ENCODE peak calls at places on chromosome 7, in eight cellular contexts. F is H9; Q is dorsolateral prefrontal cortex; L is spleen; K is CD4-positive, alpha-beta memory T cell; G is CD4-positive, CD25-positive, alpha-beta regulatory T cell; T is K562; Z is GM23248. D is an unnamed sample. For H3K27me3, the result is how much of the 10 kb centered on the place peaks cover.

GRCh38 chr7:24477807-24478655 is 95.2 kb upstream of the PALS2 start:
- DNase-seq in K (no peak), T (peak), Z (peak), Q (no peak), L (no peak), F (peak), G (no peak), D (no peak)

GRCh38 chr7:2381881-2382509 is 21.4 kb upstream of the CHST12 start:
- DNase-seq in G (no peak), F (no peak), K (no peak), L (no peak), Z (no peak), Q (no peak), T (no peak), D (no peak)

GRCh38 chr7:101557978-101558741 is 70.9 kb downstream of the MYL10 start:
- DNase-seq in L (no peak), Q (no peak), G (no peak), F (peak), Z (no peak), T (no peak), K (no peak), D (no peak)

GRCh38 chr7:20834656-20835055 is 48.0 kb upstream of the SP8 start:
- DNase-seq in T (peak), Q (no peak), L (no peak), G (no peak), F (no peak), K (no peak), Z (peak), D (no peak)

GRCh38 chr7:94423865-94424264 is 29.2 kb downstream of the COL1A2 start:
- DNase-seq in T (no peak), Z (peak), K (no peak), F (no peak), L (no peak), Q (no peak), G (no peak), D (no peak)

GRCh38 chr7:90320801-90321494 is at the start of gene FAM237B:
- DNase-seq in Q (no peak), Z (peak), F (peak), T (no peak), G (no peak), L (peak), K (no peak), D (no peak)

GRCh38 chr7:157874870-157875229 is 538.0 kb downstream of the DNAJB6 start:
- DNase-seq in Q (no peak), Z (no peak), F (no peak), T (no peak), G (peak), K (no peak), L (no peak), D (peak)

GRCh38 chr7:31518766-31519165 is 4.9 kb downstream of the ITPRID1 start:
- DNase-seq in F (no peak), G (no peak), K (no peak), Q (no peak), L (no peak), Z (no peak), T (no peak), D (no peak)

GRCh38 chr7:99008921-99009530 is 130.7 kb downstream of the TRRAP start:
- DNase-seq in L (no peak), T (no peak), K (no peak), Z (no peak), G (no peak), F (no peak), Q (no peak), D (no peak)

GRCh38 chr7:37354661-37355131 is 94.0 kb downstream of the ELMO1 start:
- DNase-seq in L (peak), Q (no peak), F (no peak), G (no peak), Z (no peak), K (no peak), T (peak), D (peak)

GRCh38 chr7:121459148-121459547 is 63.0 kb upstream of the FAM3C start:
- DNase-seq in Z (no peak), L (no peak), T (no peak), F (no peak), K (no peak), Q (no peak), G (no peak), D (no peak)

GRCh38 chr7:93014410-93014809 is 103.4 kb downstream of the SAMD9 start:
- DNase-seq in Z (no peak), K (no peak), L (no peak), F (no peak), T (no peak), Q (no peak), G (no peak), D (no peak)

GRCh38 chr7:12594122-12594897 is 23.8 kb downstream of the SCIN start:
- DNase-seq in Q (no peak), Z (peak), T (peak), G (no peak), K (no peak), F (no peak), L (no peak), D (no peak)

GRCh38 chr7:133481676-133482075 is 228.8 kb downstream of the EXOC4 start:
- DNase-seq in T (peak), Z (peak), F (no peak), K (no peak), Q (no peak), G (no peak), L (no peak), D (no peak)

GRCh38 chr7:98294798-98295382 is 13.4 kb downstream of the BRI3 start:
- DNase-seq in G (peak), F (peak), T (peak), Z (peak), Q (peak), L (no peak), K (no peak), D (no peak)

GRCh38 chr7:49776994-49777393 is 3.6 kb downstream of the VWC2 start:
- DNase-seq in K (no peak), T (peak), Q (no peak), G (no peak), Z (no peak), F (peak), L (no peak), D (no peak)

GRCh38 chr7:137718360-137718759 is 128.4 kb downstream of the DGKI start:
- DNase-seq in L (no peak), Z (peak), T (no peak), G (no peak), Q (no peak), K (no peak), F (no peak), D (no peak)

GRCh38 chr7:106070567-106071254 is 41.4 kb downstream of the SYPL1 start:
- DNase-seq in K (no peak), L (no peak), T (no peak), Z (no peak), G (no peak), Q (no peak), F (no peak), D (no peak)

GRCh38 chr7:30859940-30860623 is 51.6 kb upstream of the AQP1 start:
- DNase-seq in T (no peak), L (no peak), K (no peak), G (no peak), Z (no peak), F (no peak), Q (no peak), D (no peak)

GRCh38 chr7:129213828-129214227 is 11.0 kb upstream of the AHCYL2 start:
- DNase-seq in T (peak), K (no peak), L (no peak), F (peak), Z (no peak), G (no peak), Q (no peak), D (no peak)

GRCh38 chr7:140235114-140235513 is 58.3 kb upstream of the KDM7A start:
- DNase-seq in F (no peak), K (no peak), G (no peak), L (no peak), T (peak), Q (no peak), Z (no peak), D (no peak)

GRCh38 chr7:140239653-140239935 is 62.8 kb upstream of the KDM7A start:
- DNase-seq in G (no peak), Z (no peak), F (no peak), Q (no peak), T (peak), L (no peak), K (no peak), D (no peak)

GRCh38 chr7:140238778-140239652 is 62.2 kb upstream of the KDM7A start:
- DNase-seq in L (no peak), T (no peak), K (no peak), G (no peak), Q (no peak), F (no peak), Z (no peak), D (no peak)

GRCh38 chr7:140237390-140237789 is 60.6 kb upstream of the KDM7A start:
- DNase-seq in K (no peak), F (no peak), Z (no peak), L (no peak), T (no peak), Q (no peak), G (no peak), D (no peak)

GRCh38 chr7:140236626-140237025 is 59.8 kb upstream of the KDM7A start:
- DNase-seq in Z (no peak), F (no peak), L (no peak), Q (no peak), K (no peak), G (no peak), T (no peak), D (no peak)
- H3K27me3 ChIP-seq in Z (under half), F (under half), L (under half), Q (under half), K (under half), G (under half), T (under half), D (under half)

GRCh38 chr7:18548569-18548968 is 53.0 kb downstream of the HDAC9 start:
- DNase-seq in G (no peak), F (no peak), L (no peak), T (no peak), Q (no peak), K (no peak), Z (no peak), D (no peak)
- H3K27ac ChIP-seq in G (no peak), F (no peak), L (no peak), T (no peak), Q (no peak), K (no peak), Z (no peak), D (no peak)

GRCh38 chr7:110813986-110814385 is 276.9 kb upstream of the LRRN3 start:
- DNase-seq in L (no peak), G (no peak), Q (no peak), Z (no peak), T (no peak), F (no peak), K (no peak), D (no peak)
- H3K27me3 ChIP-seq in L (under half), G (under half), Q (under half), Z (under half), T (under half), F (under half), K (under half), D (under half)

GRCh38 chr7:34156336-34156735 is 251.0 kb downstream of the BMPER start:
- DNase-seq in G (no peak), T (no peak), L (no peak), K (no peak), Z (peak), F (no peak), Q (no peak), D (no peak)

GRCh38 chr7:34160261-34160752 is 255.0 kb downstream of the BMPER start:
- DNase-seq in F (no peak), T (no peak), Q (no peak), G (no peak), L (no peak), K (no peak), Z (peak), D (no peak)

GRCh38 chr7:34158754-34159153 is 253.4 kb downstream of the BMPER start:
- DNase-seq in T (peak), G (no peak), Z (no peak), F (peak), K (no peak), L (no peak), Q (no peak), D (no peak)

GRCh38 chr7:34157137-34157536 is 251.8 kb downstream of the BMPER start:
- DNase-seq in L (no peak), Q (no peak), Z (peak), G (no peak), T (no peak), F (no peak), K (no peak), D (no peak)

DNA sequence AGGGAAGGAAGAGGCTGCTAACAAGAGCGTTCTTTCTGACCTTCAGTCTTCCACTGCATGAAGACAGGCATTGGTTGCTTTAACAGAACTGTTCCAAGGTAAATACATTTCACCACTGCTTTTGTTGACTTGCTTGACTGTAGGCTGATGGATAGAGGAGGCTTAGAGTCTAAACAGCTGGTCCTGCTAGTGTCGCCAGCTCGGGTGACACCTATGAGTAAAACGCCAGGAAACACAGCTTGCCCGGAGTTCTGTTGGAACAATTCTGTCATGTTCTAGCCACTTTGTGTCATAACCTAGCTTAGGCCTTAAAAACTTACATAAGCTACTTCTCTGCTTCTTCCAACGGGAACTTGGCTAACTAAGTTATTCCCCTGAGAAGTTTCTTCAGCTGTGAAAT is 253.0 kb downstream of the BMPER start:
- DNase-seq in K (no peak), Z (no peak), G (no peak), T (no peak), Q (no peak), L (no peak), F (no peak), D (no peak)
- H3K27ac ChIP-seq in K (no peak), Z (no peak), G (no peak), T (no peak), Q (no peak), L (no peak), F (no peak), D (no peak)

GRCh38 chr7:1370738-1371137 is 88.5 kb downstream of the MICALL2 start:
- DNase-seq in L (no peak), Q (no peak), Z (no peak), F (no peak), G (no peak), T (no peak), K (no peak), D (no peak)

GRCh38 chr7:1368150-1368681 is 91.1 kb downstream of the MICALL2 start:
- DNase-seq in L (no peak), Z (no peak), F (no peak), T (no peak), K (no peak), Q (no peak), G (no peak), D (no peak)

GRCh38 chr7:1368682-1369571 is 90.3 kb downstream of the MICALL2 start:
- DNase-seq in F (peak), L (no peak), G (no peak), T (peak), K (no peak), Q (no peak), Z (peak), D (no peak)

GRCh38 chr7:1372063-1372462 is 87.2 kb downstream of the MICALL2 start:
- DNase-seq in T (no peak), K (no peak), G (no peak), F (no peak), Z (no peak), L (no peak), Q (no peak), D (no peak)

GRCh38 chr7:1369856-1370657 is 89.2 kb downstream of the MICALL2 start:
- DNase-seq in L (no peak), Q (no peak), G (no peak), K (no peak), Z (no peak), F (no peak), T (no peak), D (no peak)
- H3K27me3 ChIP-seq in L (half or more), Q (half or more), G (under half), K (under half), Z (half or more), F (under half), T (under half), D (under half)

GRCh38 chr7:139861794-139862193 is 32.7 kb downstream of the TBXAS1 start:
- DNase-seq in L (no peak), Z (no peak), F (no peak), G (no peak), T (no peak), Q (no peak), K (no peak), D (peak)

GRCh38 chr7:139854803-139855497 is 25.9 kb downstream of the TBXAS1 start:
- DNase-seq in T (no peak), Q (no peak), K (no peak), G (no peak), Z (no peak), F (no peak), L (no peak), D (no peak)

GRCh38 chr7:139855498-139856270 is 26.6 kb downstream of the TBXAS1 start:
- DNase-seq in T (peak), L (peak), F (no peak), Z (no peak), G (no peak), Q (no peak), K (no peak), D (peak)

GRCh38 chr7:139857791-139858190 is 28.7 kb downstream of the TBXAS1 start:
- DNase-seq in L (no peak), T (no peak), F (no peak), Z (no peak), G (no peak), K (no peak), Q (no peak), D (no peak)

GRCh38 chr7:139860090-139860773 is 31.2 kb downstream of the TBXAS1 start:
- DNase-seq in F (no peak), L (peak), Q (no peak), K (no peak), T (no peak), Z (no peak), G (no peak), D (no peak)
- H3K27ac ChIP-seq in F (no peak), L (peak), Q (no peak), K (no peak), T (no peak), Z (no peak), G (no peak), D (peak)

DNA sequence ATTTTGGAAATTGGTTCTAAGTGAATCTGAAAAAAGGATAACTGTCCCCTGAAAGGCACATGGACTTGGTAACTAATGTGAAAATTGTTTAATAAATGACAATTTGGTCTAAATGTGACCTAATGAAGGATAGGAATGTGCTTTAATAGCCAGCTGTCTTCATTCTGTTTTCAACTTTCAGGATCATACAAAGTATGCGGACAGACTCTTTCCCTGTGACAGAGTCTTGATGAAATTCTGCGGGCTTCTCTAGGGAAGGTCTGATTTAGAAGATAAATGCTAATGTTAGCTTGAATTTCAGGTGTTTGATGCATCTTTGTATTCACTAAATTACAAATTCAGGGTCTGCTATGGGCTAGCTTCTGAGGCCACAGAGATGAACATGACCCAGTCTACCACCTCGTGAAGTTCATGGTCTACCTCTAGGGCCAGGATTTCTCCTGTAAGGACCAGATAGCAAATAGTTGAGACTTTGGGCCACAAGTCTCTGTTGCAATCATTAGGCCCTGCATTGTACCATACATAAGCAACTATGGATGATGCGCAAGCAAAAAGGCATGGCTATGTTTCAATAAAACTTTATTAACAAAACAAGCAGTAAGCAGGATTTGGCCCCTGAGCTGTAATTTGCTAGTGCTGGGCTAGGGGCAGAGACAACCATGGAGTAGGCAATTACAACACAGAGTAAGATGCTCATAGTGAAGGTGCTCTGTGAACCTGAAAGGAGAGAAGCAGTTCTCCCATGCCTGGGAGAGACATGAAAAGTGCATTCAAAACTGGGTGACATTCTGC is 368.6 kb downstream of the INHBA start:
- DNase-seq in Z (no peak), G (no peak), K (no peak), F (no peak), Q (no peak), T (no peak), L (no peak), D (no peak)
- H3K27me3 ChIP-seq in Z (under half), G (under half), K (under half), F (under half), Q (under half), T (under half), L (under half), D (under half)

DNA sequence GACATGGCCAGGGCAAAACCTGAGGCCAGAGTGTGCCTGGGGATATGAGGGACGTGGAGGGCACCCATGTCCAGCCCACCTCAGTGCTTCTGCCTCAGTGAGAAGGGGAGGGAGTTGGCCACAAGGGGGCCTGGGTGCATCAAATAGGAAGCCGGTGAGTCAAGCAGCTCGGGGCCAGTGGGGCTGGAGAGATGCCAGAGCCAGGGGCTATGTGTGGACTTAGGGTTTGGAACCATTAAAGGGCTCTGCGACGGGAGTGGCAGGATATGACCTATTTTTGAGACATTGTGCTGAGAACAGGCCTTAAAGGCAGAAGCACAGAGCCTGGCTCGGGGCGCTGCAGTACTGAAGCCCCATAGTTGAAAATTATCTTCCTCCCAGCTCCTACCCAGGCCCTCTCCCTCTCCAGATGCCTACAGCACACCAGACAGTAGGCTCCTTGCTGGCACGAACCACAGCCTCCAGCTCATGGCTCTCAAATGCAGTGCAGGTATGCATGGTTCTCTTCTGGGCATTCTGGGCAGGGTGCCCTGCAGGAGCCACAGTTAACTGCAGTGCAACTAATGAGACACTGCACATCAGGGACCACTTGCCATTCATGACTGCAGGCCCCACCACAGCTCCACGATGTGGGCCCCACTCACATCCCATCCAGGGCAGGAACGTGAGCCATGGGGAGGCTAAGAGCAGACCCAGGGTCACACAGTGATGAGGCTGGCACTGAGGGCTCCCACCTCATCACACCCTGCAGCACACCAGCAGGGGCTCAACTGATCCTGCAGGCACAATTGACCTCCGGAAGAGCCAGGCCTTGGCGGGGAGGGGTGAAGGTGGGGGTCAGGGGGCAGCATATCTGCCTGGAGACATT is 7.2 kb upstream of the PGAM2 start:
- DNase-seq in G (peak), K (no peak), Q (peak), T (peak), F (peak), L (peak), Z (peak), D (peak)
- H3K27ac ChIP-seq in G (no peak), K (no peak), Q (no peak), T (no peak), F (no peak), L (peak), Z (peak), D (no peak)

D was measured in HL-60.